ENCODE peak calls at places on chromosome 21, in eight cellular contexts. One of them, this sample, is unnamed.
A peak's percentile ranks its signal among the peaks of the same experiment; 100 is the strongest.

GRCh38 chr21:33949516-33950424 is 34.2 kb upstream of the ATP5PO start:
- DNase-seq in cardiac muscle cell: no peak
- DNase-seq in fibroblast of the aortic adventitia: no peak
- DNase-seq in A549: no peak
- DNase-seq in heart right ventricle: no peak
- DNase-seq in mammary epithelial cell: no peak
- DNase-seq in spleen: no peak
- DNase-seq in fibroblast of mammary gland: no peak
- DNase-seq in this sample: no peak

GRCh38 chr21:36799869-36800268 is 101.0 kb downstream of the SIM2 start:
- DNase-seq in mammary epithelial cell: no peak
- DNase-seq in cardiac muscle cell: no peak
- DNase-seq in fibroblast of the aortic adventitia: no peak
- DNase-seq in fibroblast of mammary gland: no peak
- DNase-seq in spleen: no peak
- DNase-seq in A549: no peak
- DNase-seq in heart right ventricle: no peak
- DNase-seq in this sample: no peak

GRCh38 chr21:26127918-26128317 is 42.7 kb downstream of the APP start:
- DNase-seq in cardiac muscle cell: peak; percentile 45
- DNase-seq in mammary epithelial cell: peak; percentile 34
- DNase-seq in fibroblast of mammary gland: no peak
- DNase-seq in heart right ventricle: no peak
- DNase-seq in A549: no peak
- DNase-seq in spleen: no peak
- DNase-seq in fibroblast of the aortic adventitia: peak; percentile 43
- DNase-seq in this sample: no peak

GRCh38 chr21:34372321-34372720 is 3.0 kb upstream of the SMIM11 start:
- DNase-seq in fibroblast of mammary gland: no peak
- DNase-seq in spleen: no peak
- DNase-seq in A549: no peak
- DNase-seq in cardiac muscle cell: no peak
- DNase-seq in mammary epithelial cell: no peak
- DNase-seq in fibroblast of the aortic adventitia: no peak
- DNase-seq in heart right ventricle: no peak
- DNase-seq in this sample: no peak

GRCh38 chr21:46210378-46211136 is 18.0 kb downstream of the LSS start:
- DNase-seq in fibroblast of the aortic adventitia: no peak
- DNase-seq in heart right ventricle: no peak
- DNase-seq in spleen: peak; percentile 47
- DNase-seq in A549: no peak
- DNase-seq in mammary epithelial cell: no peak
- DNase-seq in cardiac muscle cell: no peak
- DNase-seq in fibroblast of mammary gland: no peak
- DNase-seq in this sample: no peak

GRCh38 chr21:38661296-38662223 is 144.2 kb upstream of the ETS2 start:
- DNase-seq in fibroblast of the aortic adventitia: peak; percentile 68
- DNase-seq in mammary epithelial cell: no peak
- DNase-seq in heart right ventricle: peak; percentile 14
- DNase-seq in cardiac muscle cell: peak; percentile 49
- DNase-seq in fibroblast of mammary gland: peak; percentile 28
- DNase-seq in spleen: peak; percentile 76
- DNase-seq in A549: no peak
- DNase-seq in this sample: no peak

GRCh38 chr21:37225440-37225839 is 41.7 kb downstream of the VPS26C start:
- DNase-seq in fibroblast of the aortic adventitia: no peak
- DNase-seq in spleen: no peak
- DNase-seq in mammary epithelial cell: no peak
- DNase-seq in cardiac muscle cell: no peak
- DNase-seq in A549: no peak
- DNase-seq in heart right ventricle: no peak
- DNase-seq in fibroblast of mammary gland: no peak
- DNase-seq in this sample: no peak

GRCh38 chr21:45241357-45241756 is 46.3 kb downstream of the POFUT2 start:
- DNase-seq in A549: no peak
- DNase-seq in fibroblast of the aortic adventitia: no peak
- DNase-seq in cardiac muscle cell: no peak
- DNase-seq in heart right ventricle: no peak
- DNase-seq in mammary epithelial cell: no peak
- DNase-seq in spleen: peak; percentile 21
- DNase-seq in fibroblast of mammary gland: no peak
- DNase-seq in this sample: no peak

GRCh38 chr21:26739189-26739588 is 106.0 kb downstream of the ADAMTS1 start:
- DNase-seq in spleen: no peak
- DNase-seq in mammary epithelial cell: no peak
- DNase-seq in fibroblast of the aortic adventitia: peak; percentile 33
- DNase-seq in heart right ventricle: no peak
- DNase-seq in A549: no peak
- DNase-seq in cardiac muscle cell: peak; percentile 73
- DNase-seq in fibroblast of mammary gland: peak; percentile 34
- DNase-seq in this sample: no peak

GRCh38 chr21:25094695-25095094 is 512.6 kb downstream of the MRPL39 start:
- DNase-seq in cardiac muscle cell: no peak
- DNase-seq in heart right ventricle: no peak
- DNase-seq in mammary epithelial cell: no peak
- DNase-seq in A549: no peak
- DNase-seq in fibroblast of the aortic adventitia: no peak
- DNase-seq in spleen: no peak
- DNase-seq in fibroblast of mammary gland: no peak
- DNase-seq in this sample: no peak

GRCh38 chr21:43916691-43917514 is 51.9 kb downstream of the AGPAT3 start:
- DNase-seq in spleen: peak; percentile 91
- DNase-seq in A549: no peak
- DNase-seq in heart right ventricle: no peak
- DNase-seq in fibroblast of mammary gland: no peak
- DNase-seq in fibroblast of the aortic adventitia: no peak
- DNase-seq in cardiac muscle cell: peak; percentile 13
- DNase-seq in mammary epithelial cell: peak; percentile 35
- DNase-seq in this sample: no peak

GRCh38 chr21:25115021-25115420 is 492.3 kb downstream of the MRPL39 start:
- DNase-seq in spleen: no peak
- DNase-seq in fibroblast of mammary gland: peak; percentile 4
- DNase-seq in mammary epithelial cell: no peak
- DNase-seq in heart right ventricle: no peak
- DNase-seq in cardiac muscle cell: no peak
- DNase-seq in A549: no peak
- DNase-seq in fibroblast of the aortic adventitia: peak; percentile 5
- DNase-seq in this sample: no peak

GRCh38 chr21:46055863-46056281 is 42.0 kb upstream of the COL6A2 start:
- DNase-seq in cardiac muscle cell: peak; percentile 58
- DNase-seq in spleen: no peak
- DNase-seq in fibroblast of the aortic adventitia: peak; percentile 48
- DNase-seq in A549: no peak
- DNase-seq in mammary epithelial cell: no peak
- DNase-seq in fibroblast of mammary gland: peak; percentile 89
- DNase-seq in heart right ventricle: no peak
- DNase-seq in this sample: no peak

GRCh38 chr21:32412998-32413504 is 545 bp downstream of the EVA1C start:
- DNase-seq in mammary epithelial cell: no peak
- DNase-seq in heart right ventricle: peak; percentile 40
- DNase-seq in spleen: peak; percentile 81
- DNase-seq in A549: no peak
- DNase-seq in fibroblast of the aortic adventitia: peak; percentile 38
- DNase-seq in fibroblast of mammary gland: no peak
- DNase-seq in cardiac muscle cell: peak; percentile 31
- DNase-seq in this sample: no peak
- H3K4me3 ChIP-seq in mammary epithelial cell: peak overlapping the region; percentile 80
- H3K4me3 ChIP-seq in heart right ventricle: peak overlapping the region; percentile 72
- H3K4me3 ChIP-seq in spleen: peak overlapping the region; percentile 89
- H3K4me3 ChIP-seq in A549: peak overlapping the region; percentile 58
- H3K4me3 ChIP-seq in fibroblast of the aortic adventitia: peak overlapping the region; percentile 81
- H3K4me3 ChIP-seq in fibroblast of mammary gland: peak overlapping the region; percentile 79
- H3K4me3 ChIP-seq in cardiac muscle cell: peak overlapping the region; percentile 43
- H3K4me3 ChIP-seq in this sample: no peak overlapping the region

GRCh38 chr21:14858309-14858708 is 206.5 kb downstream of the NRIP1 start:
- DNase-seq in A549: no peak
- DNase-seq in spleen: no peak
- DNase-seq in cardiac muscle cell: no peak
- DNase-seq in heart right ventricle: no peak
- DNase-seq in mammary epithelial cell: no peak
- DNase-seq in fibroblast of mammary gland: no peak
- DNase-seq in fibroblast of the aortic adventitia: no peak
- DNase-seq in this sample: no peak

GRCh38 chr21:14866859-14867560 is 197.8 kb downstream of the NRIP1 start:
- DNase-seq in heart right ventricle: no peak
- DNase-seq in A549: no peak
- DNase-seq in cardiac muscle cell: no peak
- DNase-seq in spleen: no peak
- DNase-seq in mammary epithelial cell: peak; percentile 68
- DNase-seq in fibroblast of the aortic adventitia: no peak
- DNase-seq in fibroblast of mammary gland: no peak
- DNase-seq in this sample: no peak

GRCh38 chr21:14864211-14865021 is 200.4 kb downstream of the NRIP1 start:
- DNase-seq in spleen: peak; percentile 79
- DNase-seq in A549: peak; percentile 21
- DNase-seq in heart right ventricle: peak; percentile 67
- DNase-seq in mammary epithelial cell: peak; percentile 81
- DNase-seq in fibroblast of the aortic adventitia: peak; percentile 84
- DNase-seq in fibroblast of mammary gland: peak; percentile 84
- DNase-seq in cardiac muscle cell: peak; percentile 90
- DNase-seq in this sample: no peak

GRCh38 chr21:14863745-14864210 is 201.0 kb downstream of the NRIP1 start:
- DNase-seq in A549: no peak
- DNase-seq in fibroblast of mammary gland: peak; percentile 30
- DNase-seq in cardiac muscle cell: peak; percentile 63
- DNase-seq in spleen: no peak
- DNase-seq in fibroblast of the aortic adventitia: peak; percentile 16
- DNase-seq in heart right ventricle: no peak
- DNase-seq in mammary epithelial cell: no peak
- DNase-seq in this sample: no peak

GRCh38 chr21:14862794-14863720 is 201.7 kb downstream of the NRIP1 start:
- DNase-seq in fibroblast of the aortic adventitia: peak; percentile 59
- DNase-seq in heart right ventricle: no peak
- DNase-seq in A549: no peak
- DNase-seq in cardiac muscle cell: peak; percentile 43
- DNase-seq in fibroblast of mammary gland: peak; percentile 26
- DNase-seq in mammary epithelial cell: no peak
- DNase-seq in spleen: no peak
- DNase-seq in this sample: no peak
- TF ChIP-seq CTCF in fibroblast of the aortic adventitia: peak; percentile 66
- TF ChIP-seq CTCF in heart right ventricle: peak; percentile 10
- TF ChIP-seq CTCF in A549: peak; percentile 40
- TF ChIP-seq CTCF in cardiac muscle cell: peak; percentile 71
- TF ChIP-seq CTCF in fibroblast of mammary gland: peak; percentile 62
- TF ChIP-seq CTCF in mammary epithelial cell: peak; percentile 42
- TF ChIP-seq CTCF in spleen: peak; percentile 68
- TF ChIP-seq CTCF in this sample: peak; percentile 33

DNA sequence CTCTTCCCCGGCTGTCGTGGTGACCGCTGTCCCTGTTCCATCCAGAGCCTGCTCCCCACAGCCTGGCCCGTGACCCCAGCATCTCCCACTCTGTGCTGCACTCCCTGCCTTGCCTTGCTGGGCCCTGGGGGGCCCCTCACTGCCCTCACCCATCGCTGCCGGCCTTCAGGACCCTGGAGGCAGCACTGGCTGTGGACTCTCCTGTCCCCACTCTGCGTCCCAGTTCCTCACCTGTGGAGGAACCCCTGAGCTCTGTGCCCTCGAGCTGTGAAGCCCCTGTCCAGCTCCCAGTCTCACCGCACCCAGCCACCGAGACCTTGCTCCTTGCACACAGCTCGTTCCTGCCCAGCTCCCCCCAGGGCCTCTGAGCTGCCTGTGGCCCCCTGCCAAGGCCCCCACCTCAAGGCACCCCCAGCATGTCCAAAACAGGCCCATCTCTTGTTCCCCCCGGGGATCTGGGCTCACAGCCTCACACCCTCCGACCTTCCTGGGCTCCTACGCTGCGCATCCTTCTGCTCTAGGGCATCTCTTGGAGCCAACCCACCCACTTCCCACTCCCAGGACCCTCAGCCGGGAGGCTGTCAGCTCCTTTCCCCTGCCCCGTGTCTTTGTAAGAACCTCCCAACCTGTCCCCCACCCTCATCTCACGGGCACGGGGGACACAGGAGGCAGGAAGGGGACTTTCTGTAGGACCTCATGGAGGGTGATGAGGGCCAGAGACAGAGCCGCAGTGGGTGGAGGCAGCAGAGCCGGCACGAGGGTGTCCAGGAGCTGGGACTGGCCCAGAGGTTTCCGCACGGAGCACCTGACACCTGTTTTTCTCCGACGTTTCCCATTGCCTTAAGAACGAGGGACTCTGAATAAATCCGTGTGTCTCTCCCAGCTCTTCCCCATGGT is 109.3 kb downstream of the WDR4 start:
- DNase-seq in A549: no peak
- DNase-seq in cardiac muscle cell: no peak
- DNase-seq in spleen: no peak
- DNase-seq in fibroblast of the aortic adventitia: no peak
- DNase-seq in fibroblast of mammary gland: no peak
- DNase-seq in mammary epithelial cell: no peak
- DNase-seq in heart right ventricle: no peak
- DNase-seq in this sample: no peak
- H3K4me3 ChIP-seq in A549: no peak overlapping the region
- H3K4me3 ChIP-seq in cardiac muscle cell: no peak overlapping the region
- H3K4me3 ChIP-seq in spleen: no peak overlapping the region
- H3K4me3 ChIP-seq in fibroblast of the aortic adventitia: no peak overlapping the region
- H3K4me3 ChIP-seq in fibroblast of mammary gland: no peak overlapping the region
- H3K4me3 ChIP-seq in mammary epithelial cell: no peak overlapping the region
- H3K4me3 ChIP-seq in heart right ventricle: no peak overlapping the region
- H3K4me3 ChIP-seq in this sample: no peak overlapping the region

DNA sequence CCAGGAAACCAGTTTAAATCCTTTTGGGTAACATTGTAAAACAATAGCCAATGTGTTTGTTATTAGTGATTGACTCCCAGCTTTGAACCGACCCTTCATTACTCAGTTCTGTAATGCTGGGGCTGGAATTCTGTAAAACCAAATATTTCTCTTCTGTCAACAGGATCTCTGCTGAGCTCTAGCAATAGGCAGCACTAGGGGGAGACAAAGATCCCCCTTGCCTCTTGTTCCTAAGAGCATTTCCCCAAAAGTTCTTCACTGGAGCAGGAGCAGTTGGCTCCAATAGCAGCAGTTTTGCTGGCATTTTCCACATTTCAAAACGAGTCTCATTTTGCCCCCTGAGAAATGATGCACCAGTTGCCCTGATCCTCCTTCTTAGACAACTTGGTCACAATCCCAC is 1671.1 kb downstream of the MRPL39 start:
- DNase-seq in mammary epithelial cell: no peak
- DNase-seq in A549: no peak
- DNase-seq in cardiac muscle cell: peak; percentile 4
- DNase-seq in spleen: no peak
- DNase-seq in fibroblast of the aortic adventitia: peak; percentile 25
- DNase-seq in fibroblast of mammary gland: peak; percentile 5
- DNase-seq in heart right ventricle: no peak
- DNase-seq in this sample: no peak
- TF ChIP-seq CTCF in mammary epithelial cell: no peak
- TF ChIP-seq CTCF in A549: no peak
- TF ChIP-seq CTCF in cardiac muscle cell: no peak
- TF ChIP-seq CTCF in spleen: peak; percentile 32
- TF ChIP-seq CTCF in fibroblast of the aortic adventitia: peak; percentile 46
- TF ChIP-seq CTCF in fibroblast of mammary gland: no peak
- TF ChIP-seq CTCF in heart right ventricle: no peak
- TF ChIP-seq CTCF in this sample: peak; percentile 61

DNA sequence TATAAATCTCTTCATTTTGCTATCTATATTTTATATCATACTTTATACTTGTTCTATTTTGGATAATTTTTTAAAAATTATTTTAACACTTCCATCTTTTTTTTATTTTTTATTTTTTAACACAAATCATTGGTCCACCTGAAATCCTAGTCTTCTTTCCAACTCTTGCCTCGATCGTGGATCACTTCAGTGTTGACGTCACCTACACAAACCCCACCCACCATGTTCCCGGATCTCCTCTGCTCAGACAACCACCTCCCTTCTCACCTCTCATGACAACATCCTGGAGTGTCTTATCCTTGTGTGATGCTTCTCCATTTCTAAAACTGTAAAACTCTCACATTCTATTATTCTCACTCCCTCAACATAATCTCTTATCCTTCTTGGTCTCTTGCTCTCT is 34.1 kb upstream of the BTG3 start:
- DNase-seq in A549: no peak
- DNase-seq in spleen: no peak
- DNase-seq in fibroblast of mammary gland: no peak
- DNase-seq in cardiac muscle cell: no peak
- DNase-seq in mammary epithelial cell: no peak
- DNase-seq in fibroblast of the aortic adventitia: no peak
- DNase-seq in heart right ventricle: no peak
- DNase-seq in this sample: no peak
- H3K4me3 ChIP-seq in A549: no peak overlapping the region
- H3K4me3 ChIP-seq in spleen: no peak overlapping the region
- H3K4me3 ChIP-seq in fibroblast of mammary gland: no peak overlapping the region
- H3K4me3 ChIP-seq in cardiac muscle cell: no peak overlapping the region
- H3K4me3 ChIP-seq in mammary epithelial cell: no peak overlapping the region
- H3K4me3 ChIP-seq in fibroblast of the aortic adventitia: no peak overlapping the region
- H3K4me3 ChIP-seq in heart right ventricle: no peak overlapping the region
- H3K4me3 ChIP-seq in this sample: no peak overlapping the region

This sample was measured in LNCaP clone FGC.